ENCODE peak calls at places on chromosome 17, in five cellular contexts. G is AG08396; X is activated CD4-positive, alpha-beta T cell treated with anti-CD3 and anti-CD28 coated beads, Interleukin-2, amount 10 ng/mL, durations not matched to agents 7 days and 5 days; W is heart left ventricle; C is stimulated activated CD8-positive, alpha-beta memory T cell treated with anti-CD3 and anti-CD28 coated beads, Interleukin-7, amount 100 ng/mL, for 1 hour. N is an unnamed sample.

GRCh38 chr17:76053230-76054111 is 18.8 kb downstream of the SRP68 start:
- DNase-seq in C (no peak), G (peak), X (no peak), W (no peak), N (no peak)

GRCh38 chr17:63702223-63702577 is 2.3 kb upstream of the LIMD2 start:
- DNase-seq in X (peak), C (no peak), G (no peak), W (no peak), N (no peak)

GRCh38 chr17:5500804-5501391 is 14.5 kb downstream of the MIS12 start:
- DNase-seq in W (peak), G (peak), C (peak), X (peak), N (peak)

GRCh38 chr17:81565231-81565630 is 13.1 kb upstream of the FAAP100 start:
- DNase-seq in C (no peak), X (no peak), G (no peak), W (peak), N (no peak)

GRCh38 chr17:34703533-34703932 is 124.2 kb downstream of the TMEM132E start:
- DNase-seq in W (peak), G (peak), X (peak), C (no peak), N (no peak)

GRCh38 chr17:64130559-64131001 is 636 bp upstream of the ERN1 start:
- DNase-seq in W (peak), G (peak), X (no peak), C (no peak), N (peak)

GRCh38 chr17:76560036-76560876 is 20.4 kb downstream of the PRCD start:
- DNase-seq in C (no peak), X (no peak), G (no peak), W (no peak), N (no peak)

GRCh38 chr17:31448467-31449077 is 57.1 kb downstream of the RAB11FIP4 start:
- DNase-seq in C (no peak), W (no peak), G (peak), X (no peak), N (no peak)

GRCh38 chr17:9178319-9178718 is 157.0 kb downstream of the NTN1 start:
- DNase-seq in W (no peak), G (no peak), X (no peak), C (no peak), N (no peak)

GRCh38 chr17:42679001-42679491 is 2.3 kb upstream of the PLEKHH3 start:
- DNase-seq in G (peak), W (no peak), X (no peak), C (no peak), N (peak)

GRCh38 chr17:56317351-56318208 is 164.3 kb downstream of the ANKFN1 start:
- DNase-seq in G (no peak), W (no peak), C (no peak), X (no peak), N (no peak)

GRCh38 chr17:63542942-63543821 is 7.1 kb upstream of the DCAF7 start:
- DNase-seq in X (no peak), W (no peak), C (no peak), G (peak), N (no peak)

GRCh38 chr17:57782642-57783337 is 37.7 kb upstream of the CCDC182 start:
- DNase-seq in X (no peak), C (no peak), W (no peak), G (no peak), N (no peak)

GRCh38 chr17:58527306-58527705 is 12.9 kb upstream of the MTMR4 start:
- DNase-seq in W (no peak), G (no peak), C (no peak), X (no peak), N (no peak)

GRCh38 chr17:75109047-75109406 is 742 bp upstream of the ARMC7 start:
- DNase-seq in X (peak), C (no peak), G (no peak), W (no peak), N (no peak)

GRCh38 chr17:48636177-48637018 is 10.2 kb upstream of the HOXB9 start:
- DNase-seq in G (peak), C (peak), W (peak), X (peak), N (peak)

GRCh38 chr17:38509008-38509771 is 80.9 kb downstream of the ARHGAP23 start:
- DNase-seq in C (peak), G (peak), W (peak), X (peak), N (peak)

GRCh38 chr17:42198897-42199296 is 4.6 kb upstream of the GHDC start:
- DNase-seq in X (no peak), W (no peak), C (no peak), G (no peak), N (no peak)

GRCh38 chr17:73719588-73720071 is 75.4 kb upstream of the SDK2 start:
- DNase-seq in C (no peak), X (no peak), G (no peak), W (peak), N (peak)

GRCh38 chr17:47811709-47812108 is 9.9 kb downstream of the OSBPL7 start:
- DNase-seq in X (no peak), W (no peak), C (no peak), G (no peak), N (no peak)

GRCh38 chr17:48631693-48632578 is 5.8 kb upstream of the HOXB9 start:
- DNase-seq in C (no peak), X (no peak), G (no peak), W (no peak), N (no peak)

N was measured in lower leg skin.